ENCODE peak calls at places on chromosomes 11 and 22, in five cellular contexts. R is SK-N-SH, I is fibroblast of lung, A is GM23248, X is astrocyte. B is an unnamed sample.

GRCh38 chr11:71572811-71573210 is 7.4 kb downstream of the KRTAP5-10 start:
- DNase-seq in I (no peak), R (no peak), X (no peak), A (no peak), B (no peak)

GRCh38 chr11:82858556-82859091 is 41.6 kb downstream of the PRCP start:
- DNase-seq in X (peak; percentile 70), A (peak; percentile 56), R (no peak), I (peak; percentile 78), B (no peak)

GRCh38 chr22:16922076-16922475 is 85.9 kb downstream of the GAB4 start:
- DNase-seq in R (no peak), I (no peak), X (no peak), A (no peak), B (no peak)

GRCh38 chr11:13152736-13153541 is 124.7 kb upstream of the BMAL1 start:
- DNase-seq in A (peak; percentile 70), R (no peak), X (no peak), I (peak; percentile 27), B (no peak)

GRCh38 chr22:50705219-50705691 is 32.6 kb downstream of the SHANK3 start:
- DNase-seq in R (peak; percentile 88), X (peak; percentile 74), A (no peak), I (peak; percentile 83), B (peak; percentile 92)

GRCh38 chr11:118415051-118415738 is 13.8 kb downstream of the ATP5MG start:
- DNase-seq in I (no peak), R (no peak), X (no peak), A (no peak), B (no peak)

GRCh38 chr11:34754171-34754823 is 133.4 kb downstream of the EHF start:
- DNase-seq in R (no peak), A (no peak), I (no peak), X (no peak), B (no peak)

GRCh38 chr11:44774131-44774530 is 47.4 kb downstream of the TSPAN18 start:
- DNase-seq in X (no peak), A (no peak), R (no peak), I (no peak), B (no peak)

GRCh38 chr22:38325575-38325974 is 8.3 kb upstream of the CSNK1E start:
- DNase-seq in A (no peak), I (no peak), R (no peak), X (no peak), B (no peak)

GRCh38 chr11:62402226-62402625 is 16.6 kb upstream of the SCGB1A1 start:
- DNase-seq in A (peak; percentile 57), R (no peak), X (no peak), I (no peak), B (no peak)

GRCh38 chr11:117412176-117412575 is 84.5 kb downstream of the CEP164 start:
- DNase-seq in A (no peak), R (no peak), X (no peak), I (no peak), B (no peak)

GRCh38 chr22:21764038-21764804 is 28.6 kb upstream of the YPEL1 start:
- DNase-seq in A (no peak), R (no peak), I (no peak), X (no peak), B (no peak)

GRCh38 chr11:4714300-4714699 is 9.7 kb downstream of the MMP26 start:
- DNase-seq in I (no peak), X (no peak), R (no peak), A (no peak), B (no peak)

GRCh38 chr11:10625281-10625981 is 57.0 kb upstream of the LYVE1 start:
- DNase-seq in I (no peak), R (no peak), X (no peak), A (no peak), B (no peak)

GRCh38 chr11:26842458-26842841 is 120.6 kb upstream of the SLC5A12 start:
- DNase-seq in R (no peak), I (peak; percentile 43), A (peak; percentile 64), X (peak; percentile 33), B (no peak)

GRCh38 chr11:14974723-14975587 is 2.8 kb upstream of the CALCA start:
- DNase-seq in A (peak; percentile 64), X (peak; percentile 11), R (peak; percentile 65), I (peak; percentile 16), B (no peak)
- H3K9ac ChIP-seq in A (no peak overlapping the region), X (no peak overlapping the region), R (no peak overlapping the region), I (no peak overlapping the region), B (no peak overlapping the region)

GRCh38 chr11:8720376-8720775 is 37.8 kb downstream of the RPL27A start:
- DNase-seq in I (no peak), A (peak; percentile 26), R (no peak), X (no peak), B (no peak)
- H3K36me3 ChIP-seq in I (peaks cover 3% of the 10 kb centered on the region), A (no peaks in the 10 kb centered on the region), R (peaks cover 7% of the 10 kb centered on the region), X (no peaks in the 10 kb centered on the region), B (peaks cover 3% of the 10 kb centered on the region)

DNA sequence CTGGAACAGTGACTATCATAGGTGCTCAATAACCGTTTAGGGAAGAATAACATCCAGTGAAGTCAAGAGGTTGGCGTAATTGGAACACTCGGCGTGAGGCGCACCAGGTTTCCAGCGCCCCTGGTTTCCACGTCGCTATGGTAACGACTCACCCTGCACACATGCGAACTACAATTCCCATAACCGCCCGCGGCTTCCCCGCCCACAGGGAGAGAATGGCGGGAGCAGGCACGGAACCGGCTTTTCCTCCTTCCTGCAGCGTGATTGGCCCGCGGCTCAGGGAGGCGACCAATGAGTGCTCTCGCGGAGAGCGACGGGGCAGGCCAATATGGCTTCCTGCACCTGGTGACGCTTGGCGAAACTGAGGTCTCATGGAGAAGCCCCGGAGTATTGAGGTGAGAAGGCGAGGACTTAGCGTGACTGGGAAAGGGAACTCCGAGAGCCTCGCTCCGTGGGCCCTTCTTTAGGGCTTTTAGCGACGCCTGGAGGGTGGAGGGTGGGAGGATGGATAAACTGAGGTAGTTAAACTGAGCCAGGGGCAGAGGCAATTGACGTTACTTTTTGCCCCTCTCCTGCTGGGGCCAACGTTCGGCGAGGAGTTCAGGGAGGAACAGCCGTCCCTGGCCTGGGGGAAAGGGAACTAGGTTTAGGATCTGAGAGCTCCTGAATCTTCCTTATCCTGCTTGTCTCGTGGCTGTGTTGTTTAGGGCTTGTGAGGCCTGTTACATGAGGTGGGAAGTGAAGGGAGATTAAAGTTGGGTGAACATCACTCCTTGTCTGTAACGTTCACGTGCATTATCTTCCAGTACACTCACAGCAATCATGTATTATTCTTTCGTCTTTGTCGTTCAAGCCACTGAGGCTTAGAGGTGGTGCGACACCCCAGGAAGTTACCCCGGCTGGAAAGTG is at the start of gene L3MBTL2:
- DNase-seq in A (peak; percentile 98), X (peak; percentile 88), I (peak; percentile 94), R (peak; percentile 90), B (peak; percentile 99)
- H3K27ac ChIP-seq in A (peak within 1 kb of the TSS; percentile 58), X (peak within 1 kb of the TSS; percentile 76), I (peak within 1 kb of the TSS; percentile 76), R (no peak within 1 kb of the TSS), B (peak within 1 kb of the TSS; percentile 3)

DNA sequence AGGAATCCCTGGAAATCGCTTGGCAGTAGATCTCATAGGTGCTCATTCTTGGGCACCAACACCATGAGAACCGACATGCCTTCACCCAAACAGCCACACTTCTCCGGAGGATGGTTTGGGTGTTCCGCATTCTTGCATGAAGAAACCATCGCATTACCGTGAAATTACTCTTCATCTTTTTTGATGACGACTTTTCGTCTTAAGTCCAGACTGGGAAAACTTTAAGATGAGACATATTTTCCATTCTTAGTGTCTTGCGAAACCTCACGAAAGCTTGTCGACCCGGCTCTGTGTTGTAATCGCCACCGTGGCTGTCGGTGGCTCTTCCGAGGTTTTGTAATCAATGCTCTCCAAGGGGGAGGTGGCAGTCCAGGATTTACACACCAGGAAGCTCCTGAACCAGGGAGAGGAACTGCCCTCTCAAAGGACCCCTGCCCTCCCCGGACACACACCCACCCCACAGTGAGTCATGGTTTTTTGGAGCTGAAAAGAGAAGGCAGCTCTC is 1.7 kb downstream of the TOM1 start:
- DNase-seq in X (peak; percentile 98), I (peak; percentile 98), R (no peak), A (peak; percentile 98), B (no peak)
- H3K9ac ChIP-seq in X (peak overlapping the region; percentile 98), I (no peak overlapping the region), R (no peak overlapping the region), A (peak overlapping the region; percentile 100), B (no peak overlapping the region)

B was measured in kidney.